ENCODE peak calls at places on chromosomes 13 and 19, in nine cellular contexts. S is iris pigment epithelial cell, D is NCI-H1105, Y is iPS DF 6.9, Z is HS-5, P is progenitor cell of endocrine pancreas, K is islet precursor cell, W is HEK293T, V is Calu3. Q is an unnamed sample.

GRCh38 chr13:44117351-44117750 is 237.6 kb downstream of the LACC1 start:
- DNase-seq in P (no peak), W (no peak), Z (no peak), V (no peak), S (peak; percentile 61), D (no peak), Y (no peak), K (no peak), Q (no peak)

GRCh38 chr13:111893071-111893606 is 173.8 kb upstream of the SOX1 start:
- DNase-seq in Z (no peak), V (no peak), W (peak; percentile 25), S (no peak), D (no peak), P (peak; percentile 46), K (peak; percentile 87), Y (peak; percentile 37), Q (no peak)

GRCh38 chr13:27541386-27541785 is 78.9 kb downstream of the LNX2 start:
- DNase-seq in D (no peak), K (no peak), Y (no peak), V (no peak), P (no peak), S (peak; percentile 11), W (no peak), Z (no peak), Q (no peak)

GRCh38 chr13:28392428-28392827 is 102.5 kb downstream of the FLT1 start:
- DNase-seq in Z (no peak), D (no peak), K (no peak), Y (no peak), S (peak; percentile 16), W (no peak), P (no peak), V (no peak), Q (no peak)

GRCh38 chr19:51097166-51097736 is 11.0 kb downstream of the CTU1 start:
- DNase-seq in D (peak; percentile 49), P (peak; percentile 68), V (peak; percentile 93), S (peak; percentile 52), Y (no peak), W (peak; percentile 72), Z (no peak), K (peak; percentile 72), Q (peak; percentile 95)

GRCh38 chr13:68264692-68265091 is 1034.6 kb upstream of the PCDH9 start:
- DNase-seq in S (no peak), V (no peak), Z (no peak), W (no peak), P (no peak), D (no peak), Y (no peak), K (no peak), Q (no peak)

GRCh38 chr13:23069571-23069970 is 111.2 kb upstream of the SGCG start:
- DNase-seq in W (no peak), Z (peak; percentile 32), Y (no peak), P (no peak), S (peak; percentile 51), V (no peak), D (no peak), K (no peak), Q (no peak)

GRCh38 chr13:98543380-98544104 is 33.4 kb downstream of the STK24 start:
- DNase-seq in V (no peak), K (no peak), D (no peak), S (no peak), Z (no peak), Y (no peak), W (no peak), P (no peak), Q (no peak)

GRCh38 chr13:111326981-111327642 is 6.7 kb downstream of the TEX29 start:
- DNase-seq in V (no peak), P (no peak), K (no peak), Y (no peak), Z (no peak), S (no peak), D (no peak), W (no peak), Q (no peak)

GRCh38 chr13:81480634-81481033 is 1139.7 kb upstream of the SPRY2 start:
- DNase-seq in D (no peak), V (no peak), P (no peak), K (no peak), Y (no peak), S (no peak), W (no peak), Z (no peak), Q (no peak)

GRCh38 chr19:18759435-18760426 is 31.4 kb downstream of the COMP start:
- DNase-seq in D (no peak), Z (no peak), V (no peak), K (no peak), Y (no peak), S (no peak), P (no peak), W (no peak), Q (no peak)

GRCh38 chr19:33606556-33606955 is 15.2 kb upstream of the CHST8 start:
- DNase-seq in V (no peak), K (no peak), Z (no peak), Y (no peak), W (no peak), S (no peak), D (no peak), P (no peak), Q (no peak)

GRCh38 chr19:4518345-4519171 is at the start of gene PLIN4:
- DNase-seq in Z (no peak), P (no peak), V (no peak), D (no peak), K (peak; percentile 74), Y (no peak), S (peak; percentile 18), W (no peak), Q (no peak)

GRCh38 chr13:80339578-80339840 is 1.4 kb downstream of the SPRY2 start:
- DNase-seq in S (no peak), Y (no peak), V (no peak), P (no peak), D (no peak), K (no peak), Z (no peak), W (peak; percentile 53), Q (no peak)

GRCh38 chr19:8084152-8084551 is 31.6 kb downstream of the CCL25 start:
- DNase-seq in Z (no peak), V (no peak), Y (no peak), P (no peak), W (no peak), S (no peak), D (no peak), K (no peak), Q (no peak)

GRCh38 chr19:12784871-12785430 is 6.3 kb upstream of the JUNB start:
- DNase-seq in Z (no peak), S (no peak), P (no peak), K (no peak), V (peak; percentile 3), Y (no peak), D (no peak), W (no peak), Q (no peak)

GRCh38 chr13:27022571-27023311 is 148.9 kb downstream of the USP12 start:
- DNase-seq in D (no peak), S (peak; percentile 52), Y (no peak), V (peak; percentile 20), P (no peak), K (peak; percentile 77), W (no peak), Z (no peak), Q (no peak)

GRCh38 chr19:42113641-42114348 is 18.5 kb downstream of the POU2F2 start:
- DNase-seq in W (no peak), V (peak; percentile 65), K (peak; percentile 99), D (peak; percentile 68), P (no peak), Z (peak; percentile 98), Y (no peak), S (peak; percentile 97), Q (peak; percentile 74)

GRCh38 chr13:48405865-48406264 is 7.0 kb downstream of the LPAR6 start:
- DNase-seq in S (peak; percentile 40), Y (no peak), Z (no peak), W (no peak), K (no peak), D (no peak), V (no peak), P (no peak), Q (no peak)

GRCh38 chr19:42088471-42089190 is 12.7 kb downstream of the ZNF574 start:
- DNase-seq in V (no peak), S (peak; percentile 83), Z (peak; percentile 55), K (no peak), Y (no peak), W (no peak), D (no peak), P (no peak), Q (no peak)

GRCh38 chr13:87999791-88000190 is 328.6 kb downstream of the SLITRK5 start:
- DNase-seq in Z (no peak), P (no peak), Y (no peak), D (no peak), V (no peak), S (no peak), K (no peak), W (peak; percentile 11), Q (no peak)

GRCh38 chr13:97302611-97303010 is 80.5 kb downstream of the MBNL2 start:
- DNase-seq in Z (no peak), Y (no peak), K (no peak), D (no peak), W (no peak), V (no peak), P (no peak), S (no peak), Q (no peak)

GRCh38 chr19:55638864-55639359 is 1.9 kb upstream of the ZNF580 start:
- DNase-seq in Z (no peak), S (no peak), W (peak; percentile 26), K (no peak), P (no peak), Y (no peak), D (no peak), V (peak; percentile 60), Q (no peak)

GRCh38 chr13:39364797-39365468 is 238.1 kb downstream of the LHFPL6 start:
- DNase-seq in P (no peak), Y (no peak), K (peak; percentile 68), Z (no peak), S (peak; percentile 49), D (no peak), V (peak; percentile 2), W (peak; percentile 71), Q (no peak)

Q was measured in GM19239.